ENCODE peak calls at places on chromosome 13, in eight cellular contexts. One of them, this sample, is unnamed.

GRCh38 chr13:41075034-41075433 is 13.7 kb downstream of the WBP4 start:
- DNase-seq in thoracic aorta: no peak
- DNase-seq in mucosa of descending colon: no peak
- DNase-seq in AG09319: no peak
- DNase-seq in bronchial epithelial cell: peak
- DNase-seq in pancreas: no peak
- DNase-seq in CD4-positive, alpha-beta T cell: peak
- DNase-seq in fibroblast of mammary gland: peak
- DNase-seq in this sample: peak

GRCh38 chr13:46639033-46639981 is 86.3 kb downstream of the LRCH1 start:
- DNase-seq in bronchial epithelial cell: no peak
- DNase-seq in pancreas: no peak
- DNase-seq in mucosa of descending colon: no peak
- DNase-seq in fibroblast of mammary gland: no peak
- DNase-seq in thoracic aorta: no peak
- DNase-seq in CD4-positive, alpha-beta T cell: no peak
- DNase-seq in AG09319: no peak
- DNase-seq in this sample: peak

GRCh38 chr13:98576215-98576945 is 527 bp downstream of the STK24 start:
- DNase-seq in fibroblast of mammary gland: no peak
- DNase-seq in pancreas: peak
- DNase-seq in mucosa of descending colon: peak
- DNase-seq in AG09319: no peak
- DNase-seq in CD4-positive, alpha-beta T cell: peak
- DNase-seq in bronchial epithelial cell: no peak
- DNase-seq in thoracic aorta: no peak
- DNase-seq in this sample: peak

GRCh38 chr13:106349080-106349841 is 186.2 kb downstream of the EFNB2 start:
- DNase-seq in pancreas: no peak
- DNase-seq in AG09319: no peak
- DNase-seq in thoracic aorta: no peak
- DNase-seq in CD4-positive, alpha-beta T cell: no peak
- DNase-seq in bronchial epithelial cell: peak
- DNase-seq in mucosa of descending colon: peak
- DNase-seq in fibroblast of mammary gland: peak
- DNase-seq in this sample: peak

GRCh38 chr13:77521194-77521593 is 14.3 kb upstream of the SCEL start:
- DNase-seq in bronchial epithelial cell: peak
- DNase-seq in pancreas: no peak
- DNase-seq in thoracic aorta: no peak
- DNase-seq in fibroblast of mammary gland: peak
- DNase-seq in mucosa of descending colon: no peak
- DNase-seq in AG09319: no peak
- DNase-seq in CD4-positive, alpha-beta T cell: no peak
- DNase-seq in this sample: no peak

GRCh38 chr13:84563611-84564010 is 681.3 kb upstream of the SLITRK1 start:
- DNase-seq in AG09319: no peak
- DNase-seq in mucosa of descending colon: no peak
- DNase-seq in thoracic aorta: no peak
- DNase-seq in bronchial epithelial cell: no peak
- DNase-seq in pancreas: peak
- DNase-seq in fibroblast of mammary gland: no peak
- DNase-seq in CD4-positive, alpha-beta T cell: no peak
- DNase-seq in this sample: no peak

GRCh38 chr13:111363591-111363990 is 43.1 kb downstream of the TEX29 start:
- DNase-seq in bronchial epithelial cell: no peak
- DNase-seq in AG09319: no peak
- DNase-seq in CD4-positive, alpha-beta T cell: no peak
- DNase-seq in thoracic aorta: no peak
- DNase-seq in mucosa of descending colon: no peak
- DNase-seq in pancreas: no peak
- DNase-seq in fibroblast of mammary gland: no peak
- DNase-seq in this sample: no peak

GRCh38 chr13:24323739-24324075 is 14.3 kb downstream of the C1QTNF9 start:
- DNase-seq in thoracic aorta: no peak
- DNase-seq in AG09319: no peak
- DNase-seq in pancreas: no peak
- DNase-seq in fibroblast of mammary gland: no peak
- DNase-seq in bronchial epithelial cell: no peak
- DNase-seq in CD4-positive, alpha-beta T cell: no peak
- DNase-seq in mucosa of descending colon: no peak
- DNase-seq in this sample: no peak

GRCh38 chr13:43546260-43546659 is 240.5 kb downstream of the ENOX1 start:
- DNase-seq in fibroblast of mammary gland: peak
- DNase-seq in mucosa of descending colon: peak
- DNase-seq in thoracic aorta: no peak
- DNase-seq in bronchial epithelial cell: no peak
- DNase-seq in pancreas: no peak
- DNase-seq in AG09319: no peak
- DNase-seq in CD4-positive, alpha-beta T cell: no peak
- DNase-seq in this sample: peak

GRCh38 chr13:23608704-23609413 is 38.6 kb downstream of the TNFRSF19 start:
- DNase-seq in mucosa of descending colon: peak
- DNase-seq in CD4-positive, alpha-beta T cell: no peak
- DNase-seq in fibroblast of mammary gland: peak
- DNase-seq in AG09319: no peak
- DNase-seq in thoracic aorta: no peak
- DNase-seq in pancreas: no peak
- DNase-seq in bronchial epithelial cell: no peak
- DNase-seq in this sample: no peak

GRCh38 chr13:27923794-27924528 is 4.2 kb downstream of the PDX1 start:
- DNase-seq in mucosa of descending colon: no peak
- DNase-seq in fibroblast of mammary gland: peak
- DNase-seq in thoracic aorta: no peak
- DNase-seq in CD4-positive, alpha-beta T cell: no peak
- DNase-seq in pancreas: no peak
- DNase-seq in bronchial epithelial cell: no peak
- DNase-seq in AG09319: no peak
- DNase-seq in this sample: peak

GRCh38 chr13:80214521-80214941 is 126.4 kb downstream of the SPRY2 start:
- DNase-seq in thoracic aorta: no peak
- DNase-seq in fibroblast of mammary gland: no peak
- DNase-seq in AG09319: peak
- DNase-seq in pancreas: no peak
- DNase-seq in bronchial epithelial cell: no peak
- DNase-seq in CD4-positive, alpha-beta T cell: no peak
- DNase-seq in mucosa of descending colon: no peak
- DNase-seq in this sample: no peak

GRCh38 chr13:74218291-74218690 is 84.1 kb upstream of the KLF12 start:
- DNase-seq in pancreas: no peak
- DNase-seq in mucosa of descending colon: no peak
- DNase-seq in AG09319: no peak
- DNase-seq in thoracic aorta: no peak
- DNase-seq in bronchial epithelial cell: no peak
- DNase-seq in CD4-positive, alpha-beta T cell: no peak
- DNase-seq in fibroblast of mammary gland: no peak
- DNase-seq in this sample: no peak

GRCh38 chr13:90498096-90498495 is 849.4 kb upstream of the MIR17HG start:
- DNase-seq in bronchial epithelial cell: peak
- DNase-seq in AG09319: no peak
- DNase-seq in thoracic aorta: no peak
- DNase-seq in fibroblast of mammary gland: no peak
- DNase-seq in mucosa of descending colon: no peak
- DNase-seq in CD4-positive, alpha-beta T cell: no peak
- DNase-seq in pancreas: no peak
- DNase-seq in this sample: no peak

GRCh38 chr13:50691682-50692263 is 151.7 kb downstream of the DLEU7 start:
- DNase-seq in bronchial epithelial cell: no peak
- DNase-seq in mucosa of descending colon: no peak
- DNase-seq in thoracic aorta: no peak
- DNase-seq in fibroblast of mammary gland: no peak
- DNase-seq in pancreas: no peak
- DNase-seq in AG09319: no peak
- DNase-seq in CD4-positive, alpha-beta T cell: no peak
- DNase-seq in this sample: no peak

GRCh38 chr13:32272021-32272695 is 43.0 kb downstream of the ZAR1L start:
- DNase-seq in fibroblast of mammary gland: peak
- DNase-seq in pancreas: no peak
- DNase-seq in CD4-positive, alpha-beta T cell: no peak
- DNase-seq in AG09319: no peak
- DNase-seq in thoracic aorta: no peak
- DNase-seq in bronchial epithelial cell: peak
- DNase-seq in mucosa of descending colon: no peak
- DNase-seq in this sample: no peak

GRCh38 chr13:101649490-101650126 is 197.1 kb downstream of the ITGBL1 start:
- DNase-seq in mucosa of descending colon: no peak
- DNase-seq in AG09319: peak
- DNase-seq in CD4-positive, alpha-beta T cell: no peak
- DNase-seq in bronchial epithelial cell: peak
- DNase-seq in pancreas: no peak
- DNase-seq in thoracic aorta: no peak
- DNase-seq in fibroblast of mammary gland: peak
- DNase-seq in this sample: no peak

GRCh38 chr13:52136763-52137162 is 7.9 kb upstream of the NEK5 start:
- DNase-seq in pancreas: no peak
- DNase-seq in bronchial epithelial cell: no peak
- DNase-seq in thoracic aorta: no peak
- DNase-seq in AG09319: no peak
- DNase-seq in CD4-positive, alpha-beta T cell: no peak
- DNase-seq in mucosa of descending colon: no peak
- DNase-seq in fibroblast of mammary gland: no peak
- DNase-seq in this sample: no peak

GRCh38 chr13:52147225-52147624 is 12.2 kb downstream of the NEK3 start:
- DNase-seq in bronchial epithelial cell: no peak
- DNase-seq in pancreas: no peak
- DNase-seq in thoracic aorta: no peak
- DNase-seq in AG09319: no peak
- DNase-seq in CD4-positive, alpha-beta T cell: no peak
- DNase-seq in fibroblast of mammary gland: no peak
- DNase-seq in mucosa of descending colon: no peak
- DNase-seq in this sample: no peak

GRCh38 chr13:52137489-52137888 is 8.6 kb upstream of the NEK5 start:
- DNase-seq in CD4-positive, alpha-beta T cell: no peak
- DNase-seq in bronchial epithelial cell: no peak
- DNase-seq in pancreas: no peak
- DNase-seq in thoracic aorta: no peak
- DNase-seq in AG09319: no peak
- DNase-seq in mucosa of descending colon: no peak
- DNase-seq in fibroblast of mammary gland: no peak
- DNase-seq in this sample: no peak

DNA sequence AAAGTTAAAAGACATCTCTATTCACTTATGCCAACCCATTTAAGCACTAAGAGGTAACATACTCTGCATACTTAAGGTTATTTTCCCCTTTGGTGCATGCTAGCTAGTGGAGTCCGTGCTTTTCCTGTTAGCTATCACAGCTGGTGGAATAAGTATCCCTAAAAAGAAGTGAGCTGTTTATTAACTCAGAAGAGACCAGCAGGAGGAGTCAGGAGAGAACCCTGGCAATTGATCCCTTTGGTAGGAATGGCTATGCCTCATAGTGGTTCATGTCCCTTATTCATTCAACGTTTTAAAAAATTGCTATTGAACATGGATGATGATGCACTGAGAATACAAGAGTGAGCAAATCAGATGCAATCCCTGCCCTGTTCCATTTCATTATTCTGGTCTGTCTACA is 12.4 kb upstream of the NEK5 start:
- DNase-seq in pancreas: no peak
- DNase-seq in bronchial epithelial cell: no peak
- DNase-seq in fibroblast of mammary gland: no peak
- DNase-seq in AG09319: no peak
- DNase-seq in CD4-positive, alpha-beta T cell: no peak
- DNase-seq in mucosa of descending colon: no peak
- DNase-seq in thoracic aorta: no peak
- DNase-seq in this sample: no peak
- TF ChIP-seq CTCF in pancreas: no peak
- TF ChIP-seq CTCF in bronchial epithelial cell: no peak
- TF ChIP-seq CTCF in fibroblast of mammary gland: peak
- TF ChIP-seq CTCF in AG09319: no peak
- TF ChIP-seq CTCF in CD4-positive, alpha-beta T cell: no peak
- TF ChIP-seq CTCF in mucosa of descending colon: no peak
- TF ChIP-seq CTCF in thoracic aorta: no peak
- TF ChIP-seq CTCF in this sample: no peak

GRCh38 chr13:112711528-112712265 is 21.9 kb downstream of the ATP11A start:
- DNase-seq in mucosa of descending colon: no peak
- DNase-seq in CD4-positive, alpha-beta T cell: no peak
- DNase-seq in pancreas: peak
- DNase-seq in thoracic aorta: peak
- DNase-seq in bronchial epithelial cell: peak
- DNase-seq in fibroblast of mammary gland: peak
- DNase-seq in AG09319: peak
- DNase-seq in this sample: peak
- TF ChIP-seq CTCF in mucosa of descending colon: no peak
- TF ChIP-seq CTCF in CD4-positive, alpha-beta T cell: no peak
- TF ChIP-seq CTCF in pancreas: no peak
- TF ChIP-seq CTCF in thoracic aorta: peak
- TF ChIP-seq CTCF in bronchial epithelial cell: peak
- TF ChIP-seq CTCF in fibroblast of mammary gland: peak
- TF ChIP-seq CTCF in AG09319: peak
- TF ChIP-seq CTCF in this sample: no peak

GRCh38 chr13:110338441-110339101 is 31.5 kb downstream of the COL4A2 start:
- DNase-seq in bronchial epithelial cell: no peak
- DNase-seq in thoracic aorta: no peak
- DNase-seq in CD4-positive, alpha-beta T cell: no peak
- DNase-seq in pancreas: no peak
- DNase-seq in AG09319: no peak
- DNase-seq in fibroblast of mammary gland: peak
- DNase-seq in mucosa of descending colon: no peak
- DNase-seq in this sample: no peak
- TF ChIP-seq CTCF in bronchial epithelial cell: no peak
- TF ChIP-seq CTCF in thoracic aorta: no peak
- TF ChIP-seq CTCF in CD4-positive, alpha-beta T cell: no peak
- TF ChIP-seq CTCF in pancreas: no peak
- TF ChIP-seq CTCF in AG09319: no peak
- TF ChIP-seq CTCF in fibroblast of mammary gland: no peak
- TF ChIP-seq CTCF in mucosa of descending colon: no peak
- TF ChIP-seq CTCF in this sample: no peak

GRCh38 chr13:30572859-30573275 is 44.9 kb upstream of the USPL1 start:
- DNase-seq in fibroblast of mammary gland: peak
- DNase-seq in bronchial epithelial cell: peak
- DNase-seq in thoracic aorta: no peak
- DNase-seq in mucosa of descending colon: no peak
- DNase-seq in CD4-positive, alpha-beta T cell: no peak
- DNase-seq in AG09319: no peak
- DNase-seq in pancreas: no peak
- DNase-seq in this sample: no peak
- TF ChIP-seq CTCF in fibroblast of mammary gland: peak
- TF ChIP-seq CTCF in bronchial epithelial cell: no peak
- TF ChIP-seq CTCF in thoracic aorta: peak
- TF ChIP-seq CTCF in mucosa of descending colon: no peak
- TF ChIP-seq CTCF in CD4-positive, alpha-beta T cell: peak
- TF ChIP-seq CTCF in AG09319: peak
- TF ChIP-seq CTCF in pancreas: no peak
- TF ChIP-seq CTCF in this sample: no peak